ENCODE peak calls at places on chromosomes 11 and 22, in ten cellular contexts. One of them, this sample, is unnamed.

GRCh38 chr11:69923641-69924307 is 104.6 kb upstream of the FGF3 start:
- DNase-seq in testis: no peak
- DNase-seq in transverse colon: no peak
- DNase-seq in IMR-90: no peak
- DNase-seq in right lobe of liver: peak; percentile 42
- DNase-seq in NB4: no peak
- DNase-seq in heart left ventricle: no peak
- DNase-seq in A549: no peak
- DNase-seq in K562: no peak
- DNase-seq in suprapubic skin: peak; percentile 48
- DNase-seq in this sample: no peak

GRCh38 chr11:130454495-130455262 is 6.2 kb downstream of the ADAMTS15 start:
- DNase-seq in heart left ventricle: no peak
- DNase-seq in IMR-90: peak; percentile 76
- DNase-seq in A549: no peak
- DNase-seq in NB4: no peak
- DNase-seq in right lobe of liver: no peak
- DNase-seq in suprapubic skin: no peak
- DNase-seq in testis: no peak
- DNase-seq in transverse colon: no peak
- DNase-seq in K562: no peak
- DNase-seq in this sample: no peak

GRCh38 chr22:35957589-35957988 is 71.0 kb downstream of the RBFOX2 start:
- DNase-seq in right lobe of liver: no peak
- DNase-seq in heart left ventricle: no peak
- DNase-seq in suprapubic skin: no peak
- DNase-seq in A549: no peak
- DNase-seq in K562: no peak
- DNase-seq in IMR-90: no peak
- DNase-seq in testis: no peak
- DNase-seq in NB4: no peak
- DNase-seq in transverse colon: no peak
- DNase-seq in this sample: no peak

GRCh38 chr11:59800390-59801037 is 10.1 kb downstream of the MRPL16 start:
- DNase-seq in NB4: no peak
- DNase-seq in K562: no peak
- DNase-seq in heart left ventricle: no peak
- DNase-seq in A549: no peak
- DNase-seq in IMR-90: no peak
- DNase-seq in suprapubic skin: no peak
- DNase-seq in transverse colon: peak; percentile 31
- DNase-seq in right lobe of liver: no peak
- DNase-seq in testis: no peak
- DNase-seq in this sample: no peak

GRCh38 chr11:126072821-126073594 is 10.3 kb upstream of the CDON start:
- DNase-seq in right lobe of liver: no peak
- DNase-seq in NB4: no peak
- DNase-seq in K562: no peak
- DNase-seq in transverse colon: no peak
- DNase-seq in heart left ventricle: no peak
- DNase-seq in testis: no peak
- DNase-seq in suprapubic skin: no peak
- DNase-seq in IMR-90: no peak
- DNase-seq in A549: no peak
- DNase-seq in this sample: no peak

GRCh38 chr11:123653997-123654565 is 343 bp downstream of the SCN3B start:
- DNase-seq in NB4: peak; percentile 47
- DNase-seq in A549: peak; percentile 22
- DNase-seq in K562: peak; percentile 64
- DNase-seq in heart left ventricle: peak; percentile 67
- DNase-seq in suprapubic skin: peak; percentile 71
- DNase-seq in IMR-90: peak; percentile 34
- DNase-seq in testis: peak; percentile 60
- DNase-seq in right lobe of liver: no peak
- DNase-seq in transverse colon: peak; percentile 25
- DNase-seq in this sample: no peak

GRCh38 chr22:32413715-32414114 is 1.7 kb upstream of the RTCB start:
- DNase-seq in right lobe of liver: no peak
- DNase-seq in K562: no peak
- DNase-seq in IMR-90: peak; percentile 42
- DNase-seq in suprapubic skin: no peak
- DNase-seq in transverse colon: no peak
- DNase-seq in NB4: peak; percentile 15
- DNase-seq in A549: peak; percentile 18
- DNase-seq in heart left ventricle: no peak
- DNase-seq in testis: no peak
- DNase-seq in this sample: peak; percentile 8

GRCh38 chr11:130782361-130783221 is 133.7 kb downstream of the SNX19 start:
- DNase-seq in NB4: no peak
- DNase-seq in suprapubic skin: no peak
- DNase-seq in A549: no peak
- DNase-seq in IMR-90: peak; percentile 52
- DNase-seq in K562: no peak
- DNase-seq in right lobe of liver: no peak
- DNase-seq in testis: no peak
- DNase-seq in heart left ventricle: no peak
- DNase-seq in transverse colon: no peak
- DNase-seq in this sample: no peak

GRCh38 chr22:42180349-42180842 is 49.8 kb upstream of the CYP2D6 start:
- DNase-seq in K562: peak; percentile 77
- DNase-seq in suprapubic skin: no peak
- DNase-seq in transverse colon: peak; percentile 16
- DNase-seq in IMR-90: peak; percentile 34
- DNase-seq in testis: peak; percentile 70
- DNase-seq in A549: no peak
- DNase-seq in heart left ventricle: no peak
- DNase-seq in NB4: no peak
- DNase-seq in right lobe of liver: no peak
- DNase-seq in this sample: no peak

GRCh38 chr11:63667993-63668392 is 3.2 kb downstream of the ATL3 start:
- DNase-seq in K562: no peak
- DNase-seq in suprapubic skin: no peak
- DNase-seq in right lobe of liver: no peak
- DNase-seq in NB4: no peak
- DNase-seq in IMR-90: peak; percentile 97
- DNase-seq in testis: no peak
- DNase-seq in A549: peak; percentile 80
- DNase-seq in heart left ventricle: no peak
- DNase-seq in transverse colon: no peak
- DNase-seq in this sample: peak; percentile 76

GRCh38 chr11:116935514-116935913 is 98.1 kb upstream of the APOA1 start:
- DNase-seq in A549: no peak
- DNase-seq in suprapubic skin: no peak
- DNase-seq in right lobe of liver: no peak
- DNase-seq in testis: no peak
- DNase-seq in K562: no peak
- DNase-seq in NB4: no peak
- DNase-seq in transverse colon: no peak
- DNase-seq in heart left ventricle: no peak
- DNase-seq in IMR-90: no peak
- DNase-seq in this sample: no peak

GRCh38 chr11:119683783-119684182 is 45.2 kb downstream of the NECTIN1 start:
- DNase-seq in transverse colon: no peak
- DNase-seq in heart left ventricle: no peak
- DNase-seq in A549: no peak
- DNase-seq in IMR-90: no peak
- DNase-seq in right lobe of liver: no peak
- DNase-seq in K562: no peak
- DNase-seq in suprapubic skin: peak; percentile 79
- DNase-seq in NB4: no peak
- DNase-seq in testis: peak; percentile 17
- DNase-seq in this sample: no peak

GRCh38 chr11:66159585-66159984 is 89.5 kb downstream of the PACS1 start:
- DNase-seq in A549: no peak
- DNase-seq in IMR-90: no peak
- DNase-seq in K562: no peak
- DNase-seq in testis: no peak
- DNase-seq in suprapubic skin: no peak
- DNase-seq in NB4: peak; percentile 34
- DNase-seq in transverse colon: no peak
- DNase-seq in right lobe of liver: no peak
- DNase-seq in heart left ventricle: no peak
- DNase-seq in this sample: no peak

DNA sequence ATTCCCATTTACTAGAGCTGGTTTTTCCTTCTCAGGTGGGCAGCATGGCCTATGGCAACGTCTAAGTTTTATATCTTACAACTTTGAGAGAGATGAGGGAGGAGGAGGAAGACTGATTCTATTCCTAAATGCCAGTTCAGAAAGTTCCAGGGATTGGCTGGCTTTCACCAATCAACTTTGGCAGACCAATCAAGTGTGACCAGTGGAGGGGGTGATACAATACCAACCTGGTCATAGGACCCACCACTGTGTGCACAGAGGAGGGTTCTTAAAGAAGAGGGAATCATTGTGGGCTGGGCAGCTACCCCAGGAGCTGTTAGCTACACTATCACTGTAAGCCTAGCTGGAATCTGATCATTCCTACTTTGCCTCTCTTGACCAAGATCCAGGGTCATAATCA is 8.1 kb downstream of the DIXDC1 start:
- DNase-seq in heart left ventricle: no peak
- DNase-seq in NB4: no peak
- DNase-seq in right lobe of liver: no peak
- DNase-seq in suprapubic skin: no peak
- DNase-seq in transverse colon: no peak
- DNase-seq in testis: no peak
- DNase-seq in IMR-90: no peak
- DNase-seq in A549: no peak
- DNase-seq in K562: no peak
- DNase-seq in this sample: no peak
- TF ChIP-seq POLR2A in heart left ventricle: no peak
- TF ChIP-seq POLR2A in NB4: no peak
- TF ChIP-seq POLR2A in right lobe of liver: no peak
- TF ChIP-seq POLR2A in suprapubic skin: no peak
- TF ChIP-seq POLR2A in transverse colon: no peak
- TF ChIP-seq POLR2A in testis: no peak
- TF ChIP-seq POLR2A in IMR-90: no peak
- TF ChIP-seq POLR2A in A549: no peak
- TF ChIP-seq POLR2A in K562: no peak
- TF ChIP-seq POLR2A in this sample: no peak

GRCh38 chr11:3378426-3379423 is at the start of gene ZNF195:
- DNase-seq in transverse colon: peak; percentile 99
- DNase-seq in right lobe of liver: peak; percentile 98
- DNase-seq in A549: peak; percentile 99
- DNase-seq in suprapubic skin: peak; percentile 99
- DNase-seq in K562: peak; percentile 98
- DNase-seq in heart left ventricle: peak; percentile 99
- DNase-seq in IMR-90: peak; percentile 90
- DNase-seq in testis: peak; percentile 99
- DNase-seq in NB4: peak; percentile 99
- DNase-seq in this sample: peak; percentile 96
- TF ChIP-seq POLR2A in transverse colon: peak; percentile 86
- TF ChIP-seq POLR2A in right lobe of liver: peak; percentile 72
- TF ChIP-seq POLR2A in A549: peak; percentile 90
- TF ChIP-seq POLR2A in suprapubic skin: no peak
- TF ChIP-seq POLR2A in K562: peak; percentile 96
- TF ChIP-seq POLR2A in heart left ventricle: peak; percentile 72
- TF ChIP-seq POLR2A in IMR-90: peak; percentile 82
- TF ChIP-seq POLR2A in testis: no peak
- TF ChIP-seq POLR2A in NB4: peak; percentile 85
- TF ChIP-seq POLR2A in this sample: peak; percentile 89

DNA sequence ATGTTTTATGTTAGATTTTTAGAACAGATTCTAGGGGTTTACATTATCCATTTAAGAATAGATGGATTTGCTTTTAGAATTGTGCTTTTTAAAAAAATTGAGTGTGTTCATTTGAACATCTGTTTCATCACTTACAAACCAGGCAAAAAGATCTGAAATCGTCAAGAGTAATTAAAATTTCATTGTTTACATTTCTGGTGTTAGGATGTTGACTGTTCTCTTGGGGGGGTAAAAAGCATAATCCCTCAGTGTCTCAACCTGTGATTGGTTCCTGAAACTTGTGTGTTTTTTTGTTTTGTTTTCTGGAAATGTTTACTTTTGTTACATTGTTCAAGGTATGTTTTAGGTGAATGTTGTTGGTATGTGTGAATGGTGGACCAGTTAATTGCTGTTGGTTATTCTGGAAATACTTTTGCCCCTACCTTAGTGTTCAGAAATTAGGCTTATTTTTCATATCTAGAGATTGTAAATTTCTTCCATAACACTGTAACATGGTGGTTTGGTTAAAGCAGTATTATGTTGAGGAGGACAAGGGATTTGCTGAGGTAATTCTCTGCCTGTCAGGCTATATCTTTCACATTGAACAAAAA is 4.8 kb downstream of the PCF11 start:
- DNase-seq in suprapubic skin: no peak
- DNase-seq in A549: no peak
- DNase-seq in heart left ventricle: no peak
- DNase-seq in K562: no peak
- DNase-seq in transverse colon: no peak
- DNase-seq in IMR-90: no peak
- DNase-seq in right lobe of liver: no peak
- DNase-seq in NB4: no peak
- DNase-seq in testis: no peak
- DNase-seq in this sample: no peak
- TF ChIP-seq POLR2A in suprapubic skin: no peak
- TF ChIP-seq POLR2A in A549: no peak
- TF ChIP-seq POLR2A in heart left ventricle: no peak
- TF ChIP-seq POLR2A in K562: peak; percentile 65
- TF ChIP-seq POLR2A in transverse colon: no peak
- TF ChIP-seq POLR2A in IMR-90: peak; percentile 6
- TF ChIP-seq POLR2A in right lobe of liver: no peak
- TF ChIP-seq POLR2A in NB4: no peak
- TF ChIP-seq POLR2A in testis: no peak
- TF ChIP-seq POLR2A in this sample: no peak

GRCh38 chr11:2321311-2321683 is 19.5 kb downstream of the TSPAN32 start:
- DNase-seq in IMR-90: no peak
- DNase-seq in heart left ventricle: no peak
- DNase-seq in A549: no peak
- DNase-seq in testis: no peak
- DNase-seq in right lobe of liver: no peak
- DNase-seq in suprapubic skin: peak; percentile 40
- DNase-seq in NB4: no peak
- DNase-seq in transverse colon: no peak
- DNase-seq in K562: no peak
- DNase-seq in this sample: no peak

GRCh38 chr11:2320591-2321310 is 18.9 kb downstream of the TSPAN32 start:
- DNase-seq in IMR-90: no peak
- DNase-seq in NB4: peak; percentile 12
- DNase-seq in right lobe of liver: no peak
- DNase-seq in heart left ventricle: no peak
- DNase-seq in transverse colon: no peak
- DNase-seq in K562: no peak
- DNase-seq in testis: no peak
- DNase-seq in A549: no peak
- DNase-seq in suprapubic skin: peak; percentile 52
- DNase-seq in this sample: no peak

GRCh38 chr11:2318123-2318522 is 16.3 kb downstream of the TSPAN32 start:
- DNase-seq in heart left ventricle: no peak
- DNase-seq in IMR-90: no peak
- DNase-seq in testis: no peak
- DNase-seq in NB4: no peak
- DNase-seq in A549: no peak
- DNase-seq in right lobe of liver: no peak
- DNase-seq in K562: no peak
- DNase-seq in transverse colon: no peak
- DNase-seq in suprapubic skin: no peak
- DNase-seq in this sample: no peak

GRCh38 chr11:2318707-2319106 is 16.9 kb downstream of the TSPAN32 start:
- DNase-seq in suprapubic skin: peak; percentile 29
- DNase-seq in right lobe of liver: no peak
- DNase-seq in NB4: no peak
- DNase-seq in heart left ventricle: no peak
- DNase-seq in A549: no peak
- DNase-seq in transverse colon: no peak
- DNase-seq in K562: no peak
- DNase-seq in IMR-90: no peak
- DNase-seq in testis: no peak
- DNase-seq in this sample: no peak

GRCh38 chr11:2319791-2320481 is 18.1 kb downstream of the TSPAN32 start:
- DNase-seq in K562: no peak
- DNase-seq in NB4: peak; percentile 8
- DNase-seq in heart left ventricle: no peak
- DNase-seq in transverse colon: no peak
- DNase-seq in IMR-90: no peak
- DNase-seq in A549: no peak
- DNase-seq in suprapubic skin: peak; percentile 30
- DNase-seq in testis: no peak
- DNase-seq in right lobe of liver: no peak
- DNase-seq in this sample: no peak
- TF ChIP-seq POLR2A in K562: no peak
- TF ChIP-seq POLR2A in NB4: no peak
- TF ChIP-seq POLR2A in heart left ventricle: no peak
- TF ChIP-seq POLR2A in transverse colon: no peak
- TF ChIP-seq POLR2A in IMR-90: no peak
- TF ChIP-seq POLR2A in A549: no peak
- TF ChIP-seq POLR2A in suprapubic skin: no peak
- TF ChIP-seq POLR2A in testis: no peak
- TF ChIP-seq POLR2A in right lobe of liver: no peak
- TF ChIP-seq POLR2A in this sample: no peak

This sample was measured in H54.